ENCODE peak calls at places on chromosomes 3 and 15, in ten cellular contexts. D, F, W, L, V, E, M, C, Z and I are unnamed samples.

GRCh38 chr3:193190387-193190786 is 50.6 kb upstream of the PLAAT1 start:
- DNase-seq in L (no peak), W (peak), M (no peak), C (no peak), D (no peak), F (peak), V (peak), Z (peak), E (peak), I (peak)

GRCh38 chr3:120569224-120569915 is 26.8 kb upstream of the NDUFB4 start:
- DNase-seq in W (peak), V (no peak), M (no peak), C (no peak), D (no peak), Z (no peak), L (no peak), E (no peak), F (no peak), I (peak)

GRCh38 chr3:143480306-143480852 is 360.8 kb downstream of the CHST2 start:
- DNase-seq in W (peak), V (no peak), F (no peak), D (no peak), E (peak), C (no peak), L (no peak), M (no peak), Z (peak), I (peak)

GRCh38 chr15:100107606-100108225 is 234.1 kb downstream of the ADAMTS17 start:
- DNase-seq in Z (no peak), F (no peak), L (no peak), M (no peak), V (no peak), W (no peak), E (no peak), D (no peak), C (no peak), I (no peak)

GRCh38 chr3:185900228-185900627 is 37.6 kb downstream of the TRA2B start:
- DNase-seq in C (no peak), L (peak), F (no peak), Z (peak), W (peak), V (peak), M (no peak), E (peak), D (peak), I (peak)

GRCh38 chr3:29275309-29275708 is 5.6 kb upstream of the RBMS3 start:
- DNase-seq in C (no peak), Z (no peak), F (no peak), E (no peak), D (no peak), V (no peak), M (no peak), L (peak), W (no peak), I (no peak)

GRCh38 chr3:8767667-8768363 is 1.6 kb downstream of the OXTR start:
- DNase-seq in C (no peak), V (peak), Z (no peak), W (peak), F (no peak), M (no peak), E (no peak), L (no peak), D (peak), I (no peak)

GRCh38 chr3:143237036-143237688 is 117.6 kb downstream of the CHST2 start:
- DNase-seq in D (no peak), M (no peak), E (no peak), V (peak), C (no peak), L (no peak), F (no peak), Z (no peak), W (no peak), I (no peak)

GRCh38 chr15:90895571-90896117 is 7.5 kb upstream of the MAN2A2 start:
- DNase-seq in M (no peak), D (no peak), F (peak), Z (peak), L (no peak), E (no peak), V (no peak), W (peak), C (no peak), I (no peak)

GRCh38 chr15:45136378-45136764 is 6.6 kb downstream of the DUOX1 start:
- DNase-seq in D (no peak), E (no peak), M (no peak), Z (no peak), W (no peak), L (no peak), V (peak), F (no peak), C (no peak), I (no peak)

GRCh38 chr3:196981657-196982056 is 13.0 kb upstream of the PIGZ start:
- DNase-seq in L (no peak), M (no peak), W (no peak), Z (no peak), E (no peak), C (no peak), F (no peak), V (no peak), D (no peak), I (no peak)

GRCh38 chr3:66544619-66545429 is 44.0 kb upstream of the LRIG1 start:
- DNase-seq in V (no peak), W (no peak), Z (no peak), M (no peak), D (no peak), E (no peak), L (no peak), C (no peak), F (no peak), I (no peak)

GRCh38 chr3:126208182-126208581 is 27.8 kb upstream of the ALDH1L1 start:
- DNase-seq in D (no peak), L (no peak), W (no peak), C (no peak), F (no peak), M (no peak), V (no peak), E (no peak), Z (no peak), I (no peak)

GRCh38 chr3:59510576-59510975 is 460.8 kb upstream of the CFAP20DC start:
- DNase-seq in E (no peak), L (no peak), F (no peak), V (no peak), W (no peak), C (no peak), M (no peak), Z (no peak), D (no peak), I (no peak)

GRCh38 chr3:118932822-118933558 is 101.7 kb downstream of the IGSF11 start:
- DNase-seq in M (no peak), L (peak), V (no peak), W (no peak), E (no peak), Z (no peak), C (no peak), F (no peak), D (no peak), I (no peak)

GRCh38 chr3:17411157-17411877 is 331.1 kb downstream of the TBC1D5 start:
- DNase-seq in W (no peak), E (no peak), D (no peak), L (no peak), V (no peak), Z (no peak), M (no peak), C (no peak), F (peak), I (no peak)

GRCh38 chr3:1252061-1252430 is 159.2 kb downstream of the CNTN6 start:
- DNase-seq in M (no peak), D (no peak), V (no peak), Z (no peak), E (no peak), F (no peak), C (no peak), W (no peak), L (no peak), I (no peak)

GRCh38 chr3:138188013-138188352 is 882 bp downstream of the ARMC8 start:
- DNase-seq in C (no peak), F (no peak), Z (no peak), M (no peak), V (no peak), E (peak), D (peak), W (no peak), L (no peak), I (peak)

GRCh38 chr3:132593950-132594328 is 3.1 kb upstream of the ACKR4 start:
- DNase-seq in F (no peak), D (peak), L (no peak), V (no peak), W (peak), M (no peak), Z (no peak), C (no peak), E (no peak), I (peak)

GRCh38 chr3:86990734-86991481 is at the start of gene VGLL3:
- DNase-seq in Z (peak), D (peak), C (no peak), F (peak), V (peak), M (no peak), L (peak), W (peak), E (peak), I (peak)

GRCh38 chr3:183265713-183266417 is 12.8 kb downstream of the B3GNT5 start:
- DNase-seq in E (no peak), D (peak), L (no peak), W (peak), Z (peak), V (no peak), F (no peak), C (no peak), M (no peak), I (peak)

GRCh38 chr3:133472242-133472641 is 72.4 kb downstream of the BFSP2 start:
- DNase-seq in M (no peak), W (peak), V (peak), Z (peak), L (no peak), C (no peak), D (peak), F (no peak), E (no peak), I (no peak)

GRCh38 chr15:92909131-92909781 is 9.1 kb downstream of the CHD2 start:
- DNase-seq in M (no peak), Z (no peak), F (no peak), V (no peak), D (no peak), W (peak), L (no peak), C (no peak), E (no peak), I (peak)

GRCh38 chr3:28989646-28990089 is 291.2 kb upstream of the RBMS3 start:
- DNase-seq in C (no peak), L (no peak), F (no peak), W (peak), D (no peak), Z (no peak), M (no peak), E (no peak), V (no peak), I (peak)

GRCh38 chr3:157075693-157076420 is 84.1 kb downstream of the CCNL1 start:
- DNase-seq in D (no peak), E (no peak), L (no peak), W (no peak), F (no peak), C (no peak), M (no peak), Z (no peak), V (no peak), I (peak)

GRCh38 chr15:58203537-58203936 is 65.4 kb downstream of the AQP9 start:
- DNase-seq in V (no peak), D (no peak), M (no peak), E (no peak), F (no peak), W (peak), C (no peak), L (no peak), Z (no peak), I (no peak)

GRCh38 chr3:18046131-18046530 is 303.7 kb upstream of the TBC1D5 start:
- DNase-seq in D (no peak), V (no peak), L (no peak), W (no peak), M (no peak), E (no peak), F (no peak), Z (no peak), C (no peak), I (no peak)

GRCh38 chr3:170044795-170045244 is 7.0 kb downstream of the GPR160 start:
- DNase-seq in M (no peak), E (no peak), D (no peak), C (no peak), L (no peak), W (no peak), F (no peak), V (no peak), Z (no peak), I (no peak)

GRCh38 chr3:193982258-193982659 is 153.7 kb upstream of the HES1 start:
- DNase-seq in D (peak), Z (no peak), L (peak), V (no peak), C (no peak), F (no peak), W (peak), M (no peak), E (no peak), I (peak)

GRCh38 chr3:125367403-125368230 is 7.5 kb downstream of the ZNF148 start:
- DNase-seq in M (no peak), F (no peak), W (no peak), L (no peak), V (no peak), C (no peak), E (no peak), D (no peak), Z (no peak), I (no peak)

GRCh38 chr3:55910543-55910942 is 423.4 kb upstream of the WNT5A start:
- DNase-seq in M (no peak), W (no peak), D (no peak), F (no peak), L (no peak), E (no peak), Z (no peak), C (no peak), V (no peak), I (no peak)

GRCh38 chr3:14834807-14835466 is 16.2 kb downstream of the FGD5 start:
- DNase-seq in C (no peak), V (no peak), F (no peak), E (no peak), L (no peak), D (no peak), M (no peak), W (no peak), Z (no peak), I (no peak)

GRCh38 chr15:93246266-93247242 is 157.5 kb upstream of the RGMA start:
- DNase-seq in C (no peak), W (no peak), M (no peak), V (no peak), Z (no peak), L (no peak), F (no peak), E (no peak), D (no peak), I (no peak)

GRCh38 chr15:26874774-26875475 is 8.1 kb downstream of the GABRA5 start:
- DNase-seq in E (no peak), F (no peak), M (no peak), Z (no peak), C (no peak), L (no peak), W (no peak), D (no peak), V (no peak), I (no peak)

GRCh38 chr15:88894819-88895767 is at the start of gene HAPLN3:
- DNase-seq in C (peak), F (peak), V (peak), D (peak), Z (peak), W (peak), L (peak), M (peak), E (no peak), I (peak)